ENCODE peak calls at places on chromosome 22, in five cellular contexts. O, F, U, A and Q are unnamed samples.

GRCh38 chr22:37401401-37401859 is 25.8 kb downstream of the ELFN2 start:
- DNase-seq in U (no peak), F (peak), A (peak), O (peak), Q (peak)

GRCh38 chr22:46287873-46288751 is 8.6 kb upstream of the GTSE1 start:
- DNase-seq in O (peak), A (no peak), U (no peak), F (peak), Q (no peak)

GRCh38 chr22:28429711-28430110 is 249.9 kb downstream of the TTC28 start:
- DNase-seq in F (no peak), O (no peak), A (no peak), U (no peak), Q (no peak)

GRCh38 chr22:36467946-36468345 is 13.5 kb downstream of the TXN2 start:
- DNase-seq in F (peak), A (no peak), U (peak), O (no peak), Q (no peak)

GRCh38 chr22:21937041-21937820 is 15.4 kb downstream of the PPM1F start:
- DNase-seq in U (no peak), F (peak), O (peak), A (no peak), Q (no peak)

GRCh38 chr22:24097961-24098391 is 83.3 kb upstream of the SUSD2 start:
- DNase-seq in F (no peak), O (no peak), U (no peak), A (peak), Q (no peak)

GRCh38 chr22:22235564-22235963 is 9.0 kb upstream of the VPREB1 start:
- DNase-seq in F (no peak), A (no peak), O (no peak), U (peak), Q (no peak)

GRCh38 chr22:17881366-17881765 is 107.1 kb upstream of the BID start:
- DNase-seq in A (no peak), U (no peak), O (no peak), F (no peak), Q (no peak)

GRCh38 chr22:46057206-46057605 is 80.2 kb upstream of the WNT7B start:
- DNase-seq in U (no peak), F (peak), A (peak), O (peak), Q (peak)

GRCh38 chr22:47071078-47071811 is 308.8 kb downstream of the TBC1D22A start:
- DNase-seq in F (no peak), U (no peak), O (no peak), A (no peak), Q (peak)

GRCh38 chr22:44260216-44261035 is 52.3 kb downstream of the SHISAL1 start:
- DNase-seq in F (no peak), U (no peak), A (peak), O (no peak), Q (no peak)